ENCODE peak calls at places on chromosomes 12 and 14, in seven cellular contexts. I is NCI-H524; Y is SHP77; Z is activated CD8-positive, alpha-beta memory T cell treated with anti-CD3 and anti-CD28 coated beads for 24 hours; E is RWPE2; C is AG08395; A is K562. L is an unnamed sample.

GRCh38 chr14:103705158-103705523 is 10.1 kb downstream of the XRCC3 start:
- DNase-seq in I (no peak), Y (no peak), Z (no peak), E (no peak), C (no peak), A (no peak), L (peak; percentile 48)

GRCh38 chr14:24965934-24966593 is 83.9 kb downstream of the STXBP6 start:
- DNase-seq in I (no peak), Y (no peak), Z (no peak), E (no peak), C (peak; percentile 89), A (no peak), L (no peak)

GRCh38 chr12:94149781-94150482 is 1.6 kb downstream of the PLXNC1 start:
- DNase-seq in I (peak; percentile 37), Y (no peak), Z (peak; percentile 68), E (no peak), C (no peak), A (no peak), L (peak; percentile 72)

GRCh38 chr14:105273062-105273461 is 24.7 kb downstream of the BTBD6 start:
- DNase-seq in I (no peak), Y (no peak), Z (no peak), E (no peak), C (no peak), A (no peak), L (no peak)

GRCh38 chr14:100104523-100105300 is 39.5 kb downstream of the EVL start:
- DNase-seq in I (no peak), Y (no peak), Z (no peak), E (peak; percentile 38), C (no peak), A (no peak), L (no peak)

GRCh38 chr12:100141666-100141997 is 1.0 kb downstream of the BLTP3B start:
- DNase-seq in I (peak; percentile 40), Y (no peak), Z (no peak), E (no peak), C (peak; percentile 72), A (peak; percentile 18), L (no peak)

GRCh38 chr12:114936148-114937099 is 252.4 kb upstream of the TBX3 start:
- DNase-seq in I (no peak), Y (no peak), Z (no peak), E (no peak), C (no peak), A (no peak), L (no peak)

GRCh38 chr14:100348779-100349708 is 25.9 kb downstream of the SLC25A47 start:
- DNase-seq in I (no peak), Y (no peak), Z (peak; percentile 54), E (no peak), C (no peak), A (no peak), L (no peak)

GRCh38 chr12:2129076-2129475 is 76.3 kb downstream of the CACNA1C start:
- DNase-seq in I (no peak), Y (no peak), Z (no peak), E (no peak), C (peak; percentile 95), A (no peak), L (no peak)

GRCh38 chr12:79643821-79644220 is 46.9 kb downstream of the PAWR start:
- DNase-seq in I (no peak), Y (no peak), Z (no peak), E (no peak), C (no peak), A (no peak), L (no peak)

GRCh38 chr12:15532364-15532977 is 210.2 kb downstream of the PTPRO start:
- DNase-seq in I (peak; percentile 81), Y (no peak), Z (no peak), E (no peak), C (peak; percentile 77), A (peak; percentile 4), L (no peak)

GRCh38 chr12:132593938-132594358 is 16.4 kb downstream of the LRCOL1 start:
- DNase-seq in I (peak; percentile 96), Y (peak; percentile 99), Z (no peak), E (peak; percentile 97), C (peak; percentile 92), A (peak; percentile 92), L (peak; percentile 92)

GRCh38 chr12:60926256-60926655 is 1330.4 kb downstream of the SLC16A7 start:
- DNase-seq in I (peak; percentile 68), Y (no peak), Z (no peak), E (no peak), C (no peak), A (no peak), L (no peak)

GRCh38 chr14:57692671-57693070 is 173.2 kb downstream of the SLC35F4 start:
- DNase-seq in I (peak; percentile 84), Y (peak; percentile 37), Z (no peak), E (no peak), C (peak; percentile 60), A (peak; percentile 6), L (no peak)

GRCh38 chr12:123457980-123458779 is at the start of gene SNRNP35:
- DNase-seq in I (peak; percentile 79), Y (peak; percentile 80), Z (peak; percentile 95), E (peak; percentile 80), C (peak; percentile 84), A (peak; percentile 76), L (peak; percentile 92)

GRCh38 chr14:73136387-73137221 is at the start of gene PSEN1:
- DNase-seq in I (peak; percentile 96), Y (peak; percentile 81), Z (peak; percentile 100), E (peak; percentile 96), C (peak; percentile 98), A (peak; percentile 94), L (peak; percentile 96)

GRCh38 chr12:28899951-28900350 is 249.1 kb upstream of the FAR2 start:
- DNase-seq in I (no peak), Y (no peak), Z (no peak), E (no peak), C (peak; percentile 77), A (no peak), L (no peak)

GRCh38 chr12:66587912-66588311 is 91.0 kb downstream of the GRIP1 start:
- DNase-seq in I (no peak), Y (no peak), Z (no peak), E (no peak), C (no peak), A (no peak), L (no peak)

GRCh38 chr12:92582466-92582865 is 120.3 kb upstream of the PLEKHG7 start:
- DNase-seq in I (no peak), Y (no peak), Z (no peak), E (no peak), C (no peak), A (no peak), L (no peak)

GRCh38 chr12:53211476-53212381 is 4.7 kb upstream of the ITGB7 start:
- DNase-seq in I (peak; percentile 18), Y (peak; percentile 10), Z (no peak), E (no peak), C (no peak), A (peak; percentile 74), L (no peak)

GRCh38 chr12:20646239-20646827 is 48.8 kb upstream of the SLCO1C1 start:
- DNase-seq in I (peak; percentile 38), Y (peak; percentile 9), Z (no peak), E (no peak), C (peak; percentile 58), A (no peak), L (no peak)

GRCh38 chr12:85325452-85325851 is 45.4 kb downstream of the ALX1 start:
- DNase-seq in I (peak; percentile 48), Y (no peak), Z (no peak), E (no peak), C (no peak), A (no peak), L (no peak)

GRCh38 chr12:16229676-16230075 is 47.8 kb downstream of the SLC15A5 start:
- DNase-seq in I (no peak), Y (no peak), Z (no peak), E (no peak), C (no peak), A (no peak), L (no peak)

GRCh38 chr12:19546027-19546426 is 106.7 kb downstream of the AEBP2 start:
- DNase-seq in I (no peak), Y (no peak), Z (no peak), E (no peak), C (peak; percentile 35), A (no peak), L (no peak)

GRCh38 chr12:92930421-92930820 is 1.3 kb upstream of the EEA1 start:
- DNase-seq in I (no peak), Y (no peak), Z (no peak), E (no peak), C (no peak), A (no peak), L (no peak)

GRCh38 chr12:90287585-90287984 is 578.9 kb upstream of the ATP2B1 start:
- DNase-seq in I (no peak), Y (no peak), Z (no peak), E (no peak), C (no peak), A (no peak), L (no peak)

GRCh38 chr12:2722806-2723205 is 72.0 kb upstream of the FKBP4 start:
- DNase-seq in I (peak; percentile 29), Y (no peak), Z (no peak), E (no peak), C (no peak), A (no peak), L (no peak)

GRCh38 chr12:93016752-93017350 is 87.8 kb upstream of the EEA1 start:
- DNase-seq in I (no peak), Y (no peak), Z (no peak), E (no peak), C (no peak), A (no peak), L (no peak)

GRCh38 chr12:38160318-38161122 is 156.1 kb upstream of the ALG10B start:
- DNase-seq in I (no peak), Y (no peak), Z (no peak), E (no peak), C (no peak), A (no peak), L (peak; percentile 61)

GRCh38 chr12:59077153-59077930 is 157.0 kb upstream of the LRIG3 start:
- DNase-seq in I (no peak), Y (no peak), Z (no peak), E (no peak), C (peak; percentile 20), A (no peak), L (no peak)

GRCh38 chr12:26473291-26473690 is 277.9 kb downstream of the SSPN start:
- DNase-seq in I (peak; percentile 71), Y (no peak), Z (no peak), E (no peak), C (peak; percentile 9), A (no peak), L (no peak)

GRCh38 chr12:106269150-106269771 is 21.4 kb upstream of the CKAP4 start:
- DNase-seq in I (no peak), Y (no peak), Z (no peak), E (no peak), C (no peak), A (peak; percentile 55), L (no peak)

GRCh38 chr12:117045175-117045997 is 53.8 kb downstream of the TESC start:
- DNase-seq in I (peak; percentile 63), Y (no peak), Z (no peak), E (no peak), C (no peak), A (peak; percentile 28), L (no peak)

GRCh38 chr14:51369814-51370213 is 129.8 kb downstream of the TMX1 start:
- DNase-seq in I (no peak), Y (no peak), Z (no peak), E (no peak), C (no peak), A (peak; percentile 19), L (no peak)